ENCODE peak calls at places on chromosomes 4 and X, in eight cellular contexts. One of them, this sample, is unnamed.
A peak's percentile ranks its signal among the peaks of the same experiment; 100 is the strongest.

GRCh38 chrX:105910563-105911105 is 88.3 kb downstream of the NRK start:
- DNase-seq in cardiac muscle cell: peak; percentile 86
- DNase-seq in mesenchymal stem cell: no peak
- DNase-seq in heart right ventricle: no peak
- DNase-seq in HepG2: no peak
- DNase-seq in tibial artery: no peak
- DNase-seq in K562: no peak
- DNase-seq in fibroblast of lung: no peak
- DNase-seq in this sample: no peak

GRCh38 chr4:43682551-43682950 is 766.1 kb downstream of the KCTD8 start:
- DNase-seq in cardiac muscle cell: no peak
- DNase-seq in mesenchymal stem cell: no peak
- DNase-seq in heart right ventricle: no peak
- DNase-seq in HepG2: no peak
- DNase-seq in tibial artery: no peak
- DNase-seq in K562: no peak
- DNase-seq in fibroblast of lung: no peak
- DNase-seq in this sample: no peak

GRCh38 chr4:150543042-150543441 is 38.9 kb upstream of the MAB21L2 start:
- DNase-seq in cardiac muscle cell: no peak
- DNase-seq in mesenchymal stem cell: no peak
- DNase-seq in heart right ventricle: no peak
- DNase-seq in HepG2: no peak
- DNase-seq in tibial artery: no peak
- DNase-seq in K562: peak; percentile 29
- DNase-seq in fibroblast of lung: no peak
- DNase-seq in this sample: no peak

GRCh38 chrX:43106009-43106408 is 328.0 kb upstream of the PPP1R2C start:
- DNase-seq in cardiac muscle cell: no peak
- DNase-seq in mesenchymal stem cell: no peak
- DNase-seq in heart right ventricle: no peak
- DNase-seq in HepG2: no peak
- DNase-seq in tibial artery: no peak
- DNase-seq in K562: no peak
- DNase-seq in fibroblast of lung: no peak
- DNase-seq in this sample: no peak

GRCh38 chrX:2500681-2501151 is at the start of the genes DHRSX and ZBED1:
- DNase-seq in cardiac muscle cell: peak; percentile 47
- DNase-seq in mesenchymal stem cell: peak; percentile 38
- DNase-seq in heart right ventricle: peak; percentile 43
- DNase-seq in HepG2: no peak
- DNase-seq in tibial artery: no peak
- DNase-seq in K562: peak; percentile 57
- DNase-seq in fibroblast of lung: peak; percentile 12
- DNase-seq in this sample: peak; percentile 27

GRCh38 chr4:113065629-113066028 is 16.2 kb downstream of the ANK2 start:
- DNase-seq in cardiac muscle cell: no peak
- DNase-seq in mesenchymal stem cell: no peak
- DNase-seq in heart right ventricle: no peak
- DNase-seq in HepG2: no peak
- DNase-seq in tibial artery: no peak
- DNase-seq in K562: no peak
- DNase-seq in fibroblast of lung: no peak
- DNase-seq in this sample: no peak

GRCh38 chr4:123744664-123745290 is 348.2 kb downstream of the SPRY1 start:
- DNase-seq in cardiac muscle cell: peak; percentile 97
- DNase-seq in mesenchymal stem cell: no peak
- DNase-seq in heart right ventricle: no peak
- DNase-seq in HepG2: peak; percentile 38
- DNase-seq in tibial artery: peak; percentile 66
- DNase-seq in K562: no peak
- DNase-seq in fibroblast of lung: peak; percentile 33
- DNase-seq in this sample: peak; percentile 61

GRCh38 chr4:176981074-176981473 is 188.4 kb upstream of the VEGFC start:
- DNase-seq in cardiac muscle cell: no peak
- DNase-seq in mesenchymal stem cell: no peak
- DNase-seq in heart right ventricle: no peak
- DNase-seq in HepG2: no peak
- DNase-seq in tibial artery: no peak
- DNase-seq in K562: no peak
- DNase-seq in fibroblast of lung: no peak
- DNase-seq in this sample: no peak

GRCh38 chr4:83062748-83063147 is 27.8 kb downstream of the COPS4 start:
- DNase-seq in cardiac muscle cell: no peak
- DNase-seq in mesenchymal stem cell: no peak
- DNase-seq in heart right ventricle: no peak
- DNase-seq in HepG2: no peak
- DNase-seq in tibial artery: no peak
- DNase-seq in K562: no peak
- DNase-seq in fibroblast of lung: no peak
- DNase-seq in this sample: no peak

GRCh38 chr4:5206391-5206790 is 155.1 kb downstream of the STK32B start:
- DNase-seq in cardiac muscle cell: peak; percentile 73
- DNase-seq in mesenchymal stem cell: peak; percentile 73
- DNase-seq in heart right ventricle: peak; percentile 16
- DNase-seq in HepG2: no peak
- DNase-seq in tibial artery: no peak
- DNase-seq in K562: no peak
- DNase-seq in fibroblast of lung: peak; percentile 43
- DNase-seq in this sample: no peak

GRCh38 chr4:181204109-181204508 is 1039.1 kb upstream of the TENM3 start:
- DNase-seq in cardiac muscle cell: no peak
- DNase-seq in mesenchymal stem cell: no peak
- DNase-seq in heart right ventricle: no peak
- DNase-seq in HepG2: no peak
- DNase-seq in tibial artery: no peak
- DNase-seq in K562: no peak
- DNase-seq in fibroblast of lung: no peak
- DNase-seq in this sample: no peak

GRCh38 chrX:38898261-38898660 is 97.0 kb downstream of the MID1IP1 start:
- DNase-seq in cardiac muscle cell: no peak
- DNase-seq in mesenchymal stem cell: no peak
- DNase-seq in heart right ventricle: no peak
- DNase-seq in HepG2: no peak
- DNase-seq in tibial artery: no peak
- DNase-seq in K562: no peak
- DNase-seq in fibroblast of lung: no peak
- DNase-seq in this sample: no peak

GRCh38 chrX:30713061-30713525 is 59.9 kb downstream of the GK start:
- DNase-seq in cardiac muscle cell: peak; percentile 79
- DNase-seq in mesenchymal stem cell: peak; percentile 61
- DNase-seq in heart right ventricle: peak; percentile 6
- DNase-seq in HepG2: peak; percentile 40
- DNase-seq in tibial artery: peak; percentile 59
- DNase-seq in K562: peak; percentile 38
- DNase-seq in fibroblast of lung: peak; percentile 81
- DNase-seq in this sample: peak; percentile 83

GRCh38 chr4:102500371-102501175 is 586 bp upstream of the NFKB1 start:
- DNase-seq in cardiac muscle cell: peak; percentile 64
- DNase-seq in mesenchymal stem cell: peak; percentile 67
- DNase-seq in heart right ventricle: peak; percentile 68
- DNase-seq in HepG2: peak; percentile 24
- DNase-seq in tibial artery: peak; percentile 80
- DNase-seq in K562: no peak
- DNase-seq in fibroblast of lung: peak; percentile 58
- DNase-seq in this sample: peak; percentile 55

GRCh38 chr4:90345549-90345948 is 218.4 kb downstream of the CCSER1 start:
- DNase-seq in cardiac muscle cell: no peak
- DNase-seq in mesenchymal stem cell: no peak
- DNase-seq in heart right ventricle: no peak
- DNase-seq in HepG2: no peak
- DNase-seq in tibial artery: no peak
- DNase-seq in K562: no peak
- DNase-seq in fibroblast of lung: no peak
- DNase-seq in this sample: no peak

GRCh38 chr4:23942491-23942890 is 52.6 kb upstream of the PPARGC1A start:
- DNase-seq in cardiac muscle cell: no peak
- DNase-seq in mesenchymal stem cell: no peak
- DNase-seq in heart right ventricle: no peak
- DNase-seq in HepG2: no peak
- DNase-seq in tibial artery: no peak
- DNase-seq in K562: no peak
- DNase-seq in fibroblast of lung: peak; percentile 77
- DNase-seq in this sample: no peak

GRCh38 chrX:150410513-150410912 is 47.4 kb downstream of the MAMLD1 start:
- DNase-seq in cardiac muscle cell: no peak
- DNase-seq in mesenchymal stem cell: no peak
- DNase-seq in heart right ventricle: no peak
- DNase-seq in HepG2: no peak
- DNase-seq in tibial artery: no peak
- DNase-seq in K562: no peak
- DNase-seq in fibroblast of lung: no peak
- DNase-seq in this sample: no peak

GRCh38 chr4:88858752-88859151 is 161.1 kb upstream of the NAP1L5 start:
- DNase-seq in cardiac muscle cell: peak; percentile 16
- DNase-seq in mesenchymal stem cell: no peak
- DNase-seq in heart right ventricle: no peak
- DNase-seq in HepG2: no peak
- DNase-seq in tibial artery: no peak
- DNase-seq in K562: no peak
- DNase-seq in fibroblast of lung: peak; percentile 52
- DNase-seq in this sample: peak; percentile 67
- H3K4me3 ChIP-seq in cardiac muscle cell: no peak overlapping the region
- H3K4me3 ChIP-seq in mesenchymal stem cell: no peak overlapping the region
- H3K4me3 ChIP-seq in heart right ventricle: no peak overlapping the region
- H3K4me3 ChIP-seq in HepG2: no peak overlapping the region
- H3K4me3 ChIP-seq in tibial artery: no peak overlapping the region
- H3K4me3 ChIP-seq in K562: no peak overlapping the region
- H3K4me3 ChIP-seq in fibroblast of lung: no peak overlapping the region
- H3K4me3 ChIP-seq in this sample: no peak overlapping the region

DNA sequence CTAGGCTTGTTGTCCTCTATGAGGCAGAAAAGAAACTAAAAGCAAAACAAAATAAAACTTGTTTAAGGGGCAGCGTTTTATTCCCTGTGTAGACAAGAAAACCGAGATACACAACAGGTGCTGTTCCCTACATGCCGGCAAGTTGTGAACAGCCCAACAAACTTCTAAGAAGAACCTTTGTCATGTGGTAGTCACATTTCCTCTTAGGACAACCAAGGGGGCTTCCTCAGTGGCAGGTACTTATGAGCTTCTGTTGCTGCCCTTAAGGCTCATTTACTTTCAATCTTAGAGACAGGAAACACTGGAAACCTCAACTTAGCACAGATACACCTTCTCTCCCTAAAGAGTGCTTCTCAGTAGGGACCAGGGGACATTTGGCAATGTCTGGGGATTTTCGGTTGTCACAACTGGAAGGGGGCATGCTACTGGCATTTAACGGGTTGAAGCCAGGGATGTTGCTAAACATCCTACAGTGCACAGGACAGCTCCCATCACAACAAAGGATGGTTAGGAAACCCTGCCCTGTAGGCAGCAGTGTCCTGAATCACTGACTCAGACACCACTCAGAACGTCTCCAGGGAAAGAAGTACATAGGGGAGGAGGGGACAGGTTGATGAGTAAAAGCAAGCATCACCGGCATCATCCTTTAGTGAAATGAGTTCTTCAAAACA is 111.0 kb downstream of the ASB9 start:
- DNase-seq in cardiac muscle cell: no peak
- DNase-seq in mesenchymal stem cell: no peak
- DNase-seq in heart right ventricle: no peak
- DNase-seq in HepG2: no peak
- DNase-seq in tibial artery: no peak
- DNase-seq in K562: no peak
- DNase-seq in fibroblast of lung: no peak
- DNase-seq in this sample: peak; percentile 44
- H3K27ac ChIP-seq in cardiac muscle cell: no peak overlapping the region
- H3K27ac ChIP-seq in mesenchymal stem cell: no peak overlapping the region
- H3K27ac ChIP-seq in heart right ventricle: no peak overlapping the region
- H3K27ac ChIP-seq in HepG2: no peak overlapping the region
- H3K27ac ChIP-seq in tibial artery: no peak overlapping the region
- H3K27ac ChIP-seq in K562: no peak overlapping the region
- H3K27ac ChIP-seq in fibroblast of lung: no peak overlapping the region
- H3K27ac ChIP-seq in this sample: peak overlapping the region; percentile 62

GRCh38 chr4:10974371-10974770 is 289.8 kb upstream of the CLNK start:
- DNase-seq in cardiac muscle cell: no peak
- DNase-seq in mesenchymal stem cell: peak; percentile 26
- DNase-seq in heart right ventricle: no peak
- DNase-seq in HepG2: no peak
- DNase-seq in tibial artery: no peak
- DNase-seq in K562: no peak
- DNase-seq in fibroblast of lung: no peak
- DNase-seq in this sample: no peak

GRCh38 chr4:10977534-10977933 is 293.0 kb upstream of the CLNK start:
- DNase-seq in cardiac muscle cell: no peak
- DNase-seq in mesenchymal stem cell: no peak
- DNase-seq in heart right ventricle: no peak
- DNase-seq in HepG2: no peak
- DNase-seq in tibial artery: no peak
- DNase-seq in K562: no peak
- DNase-seq in fibroblast of lung: no peak
- DNase-seq in this sample: no peak

DNA sequence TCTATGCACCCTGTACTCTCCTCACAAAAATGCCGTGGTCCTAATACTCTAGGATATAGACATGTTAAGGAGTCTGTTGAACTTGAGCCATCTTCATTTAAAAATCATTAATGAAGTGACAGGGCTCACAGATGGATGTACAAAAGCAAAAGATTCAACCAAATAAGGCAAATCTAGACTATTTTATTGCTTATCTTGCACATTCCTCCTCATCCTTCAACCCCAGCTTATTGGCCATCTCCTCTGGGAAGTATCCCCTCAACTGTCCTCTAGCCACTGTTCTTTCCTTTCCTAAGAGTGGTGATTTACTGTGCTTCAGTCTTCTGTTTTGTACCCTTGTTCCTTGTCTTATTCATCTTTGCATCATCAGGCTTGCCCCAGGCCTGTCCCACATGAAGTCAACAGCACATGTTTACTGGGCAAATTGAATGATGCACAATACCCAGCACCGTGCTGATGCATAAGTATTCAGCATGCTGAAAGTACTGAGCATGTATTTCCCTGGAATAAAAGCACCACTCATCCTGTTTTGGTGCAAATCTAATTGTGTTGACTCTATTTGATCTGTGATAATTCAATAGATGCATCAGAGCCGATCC is 287.3 kb upstream of the CLNK start:
- DNase-seq in cardiac muscle cell: no peak
- DNase-seq in mesenchymal stem cell: no peak
- DNase-seq in heart right ventricle: no peak
- DNase-seq in HepG2: no peak
- DNase-seq in tibial artery: no peak
- DNase-seq in K562: no peak
- DNase-seq in fibroblast of lung: no peak
- DNase-seq in this sample: no peak
- H3K4me3 ChIP-seq in cardiac muscle cell: no peak overlapping the region
- H3K4me3 ChIP-seq in mesenchymal stem cell: no peak overlapping the region
- H3K4me3 ChIP-seq in heart right ventricle: no peak overlapping the region
- H3K4me3 ChIP-seq in HepG2: no peak overlapping the region
- H3K4me3 ChIP-seq in tibial artery: no peak overlapping the region
- H3K4me3 ChIP-seq in K562: no peak overlapping the region
- H3K4me3 ChIP-seq in fibroblast of lung: no peak overlapping the region
- H3K4me3 ChIP-seq in this sample: no peak overlapping the region

DNA sequence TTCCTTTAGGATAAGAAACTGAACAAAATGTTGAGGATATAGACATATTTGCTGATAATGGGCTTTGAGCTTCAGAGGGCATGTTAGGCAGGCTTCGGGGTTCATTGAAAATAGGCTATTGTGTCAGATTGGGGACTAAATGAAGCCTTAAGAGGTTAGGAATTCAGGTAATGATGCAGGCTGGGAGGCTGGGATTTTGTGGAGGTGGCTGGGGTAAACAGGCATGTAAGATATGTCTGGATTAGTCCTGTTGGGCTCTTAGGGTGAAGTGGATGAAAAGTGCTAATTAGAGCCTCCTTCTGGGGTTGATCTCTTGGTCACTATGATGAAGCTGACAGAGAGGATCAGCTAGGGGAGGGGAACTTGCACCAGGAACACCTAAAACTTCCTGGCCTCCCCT is 80.2 kb upstream of the ESX1 start:
- DNase-seq in cardiac muscle cell: no peak
- DNase-seq in mesenchymal stem cell: no peak
- DNase-seq in heart right ventricle: no peak
- DNase-seq in HepG2: no peak
- DNase-seq in tibial artery: no peak
- DNase-seq in K562: no peak
- DNase-seq in fibroblast of lung: no peak
- DNase-seq in this sample: no peak
- H3K27ac ChIP-seq in cardiac muscle cell: no peak overlapping the region
- H3K27ac ChIP-seq in mesenchymal stem cell: no peak overlapping the region
- H3K27ac ChIP-seq in heart right ventricle: no peak overlapping the region
- H3K27ac ChIP-seq in HepG2: no peak overlapping the region
- H3K27ac ChIP-seq in tibial artery: no peak overlapping the region
- H3K27ac ChIP-seq in K562: no peak overlapping the region
- H3K27ac ChIP-seq in fibroblast of lung: peak overlapping the region; percentile 32
- H3K27ac ChIP-seq in this sample: no peak overlapping the region

This sample was measured in MM.1S.